ENCODE peak calls at places on chromosomes 1 and 21, in six cellular contexts. Z, L, U, N, B and S are unnamed samples. For H3K9me3, the result is how much of the 10 kb centered on the place peaks cover.

GRCh38 chr1:194292912-194293311 is 1106.5 kb upstream of the B3GALT2 start:
- DNase-seq in N (no peak), U (no peak), Z (no peak), L (no peak), B (no peak), S (no peak)

GRCh38 chr1:53546409-53547155 is 87.4 kb downstream of the DMRTB1 start:
- DNase-seq in Z (peak), U (no peak), B (peak), L (no peak), N (no peak), S (no peak)

GRCh38 chr1:158687037-158687436 is 522 bp upstream of the SPTA1 start:
- DNase-seq in U (no peak), B (no peak), L (no peak), Z (no peak), N (no peak), S (no peak)

GRCh38 chr21:44012474-44013379 is 618 bp downstream of the TRAPPC10 start:
- DNase-seq in Z (peak), L (peak), N (peak), U (no peak), B (peak), S (no peak)

GRCh38 chr1:243251544-243251943 is 3.5 kb downstream of the CEP170 start:
- DNase-seq in L (no peak), N (no peak), B (no peak), Z (no peak), U (no peak), S (no peak)

GRCh38 chr1:63674865-63675815 is 81.9 kb downstream of the PGM1 start:
- DNase-seq in B (peak), L (peak), N (no peak), U (peak), Z (no peak), S (no peak)

GRCh38 chr1:202713110-202713509 is 2.9 kb upstream of the SYT2 start:
- DNase-seq in L (no peak), Z (no peak), B (no peak), N (no peak), U (no peak), S (no peak)

GRCh38 chr1:161133220-161133740 is 813 bp upstream of the DEDD start:
- DNase-seq in Z (no peak), L (no peak), U (no peak), B (no peak), N (no peak), S (no peak)

GRCh38 chr1:111924786-111925185 is 64.7 kb downstream of the KCND3 start:
- DNase-seq in Z (no peak), B (no peak), U (no peak), L (no peak), N (no peak), S (no peak)

GRCh38 chr21:42574234-42575027 is 60.8 kb downstream of the SLC37A1 start:
- DNase-seq in B (peak), L (no peak), U (no peak), N (peak), Z (no peak), S (no peak)

GRCh38 chr21:38861006-38861405 is 55.3 kb downstream of the ETS2 start:
- DNase-seq in L (peak), B (no peak), N (no peak), Z (no peak), U (no peak), S (no peak)

GRCh38 chr1:44571712-44572571 is 102.3 kb downstream of the TMEM53 start:
- DNase-seq in U (no peak), Z (no peak), N (no peak), L (no peak), B (no peak), S (no peak)

GRCh38 chr1:193479187-193479586 is 292.8 kb upstream of the B3GALT2 start:
- DNase-seq in N (no peak), U (no peak), Z (no peak), L (no peak), B (no peak), S (no peak)

GRCh38 chr1:89701746-89702241 is 68.9 kb downstream of the LRRC8C start:
- DNase-seq in U (peak), B (no peak), L (no peak), N (peak), Z (no peak), S (no peak)

GRCh38 chr1:20726932-20727745 is 5.4 kb downstream of the SH2D5 start:
- DNase-seq in Z (no peak), L (no peak), B (peak), U (no peak), N (no peak), S (no peak)

GRCh38 chr1:174158767-174159252 is 510 bp upstream of the RABGAP1L start:
- DNase-seq in U (no peak), N (no peak), Z (no peak), B (no peak), L (no peak), S (no peak)

GRCh38 chr1:212525479-212526110 is 83.0 kb upstream of the ATF3 start:
- DNase-seq in U (peak), Z (no peak), N (no peak), L (no peak), B (no peak), S (no peak)

GRCh38 chr1:4729108-4729506 is 74.7 kb downstream of the AJAP1 start:
- DNase-seq in U (no peak), B (no peak), L (no peak), N (no peak), Z (no peak), S (no peak)

GRCh38 chr1:212470059-212470458 is 37.3 kb downstream of the NENF start:
- DNase-seq in L (peak), Z (peak), U (peak), N (peak), B (no peak), S (peak)

GRCh38 chr1:88979054-88979748 is 13.2 kb downstream of the KYAT3 start:
- DNase-seq in B (no peak), Z (no peak), N (no peak), L (no peak), U (peak), S (no peak)

GRCh38 chr1:17678011-17678410 is 77.1 kb upstream of the ACTL8 start:
- DNase-seq in U (no peak), N (no peak), Z (no peak), L (no peak), B (no peak), S (no peak)

GRCh38 chr21:39048064-39048463 is 135.2 kb downstream of the PSMG1 start:
- DNase-seq in L (peak), N (peak), Z (no peak), B (no peak), U (peak), S (no peak)

GRCh38 chr1:196655037-196655436 is 3.2 kb downstream of the CFH start:
- DNase-seq in L (no peak), B (no peak), U (no peak), Z (no peak), N (no peak), S (no peak)

GRCh38 chr1:173639102-173639501 is 4.0 kb downstream of the TEX50 start:
- DNase-seq in B (no peak), Z (no peak), N (no peak), U (no peak), L (no peak), S (no peak)

GRCh38 chr1:152244576-152244975 is 20.6 kb upstream of the HRNR start:
- DNase-seq in U (peak), N (no peak), L (no peak), B (no peak), Z (no peak), S (no peak)

GRCh38 chr1:16122916-16123315 is 33.0 kb downstream of the EPHA2 start:
- DNase-seq in U (peak), B (no peak), N (peak), Z (no peak), L (no peak), S (peak)

DNA sequence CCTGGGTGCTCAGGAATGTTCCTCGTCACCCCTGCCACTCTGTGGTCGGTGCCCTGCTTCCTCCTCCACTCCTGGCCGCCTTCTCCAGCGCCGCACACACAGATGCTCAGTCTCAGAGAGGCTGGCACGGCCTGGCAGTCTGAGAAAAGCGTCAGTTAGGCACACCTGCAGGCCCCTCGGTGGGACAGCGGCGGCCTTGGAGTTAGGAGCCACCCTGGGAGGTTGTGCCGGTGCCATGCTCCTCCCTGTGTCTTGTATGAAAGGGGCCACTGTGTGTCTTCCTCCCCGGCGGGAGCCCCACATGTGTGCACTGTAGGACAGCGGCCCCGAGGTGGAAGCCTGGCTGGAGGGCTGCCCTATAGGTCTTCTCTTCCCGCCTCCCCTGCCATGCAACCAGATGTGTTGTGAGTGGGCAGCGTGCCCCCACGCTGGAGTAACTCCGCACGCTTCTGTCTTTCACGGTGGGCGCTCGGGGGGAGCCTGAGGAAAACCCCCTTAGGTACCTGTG is 145.2 kb downstream of the PGBD5 start:
- DNase-seq in U (no peak), Z (no peak), B (peak), L (peak), N (no peak), S (no peak)
- H3K27ac ChIP-seq in U (no peak), Z (peak), B (peak), L (no peak), N (no peak), S (no peak)

GRCh38 chr1:221773383-221773782 is 31.5 kb upstream of the DUSP10 start:
- DNase-seq in Z (no peak), U (no peak), L (no peak), B (no peak), N (no peak), S (no peak)

GRCh38 chr1:221766210-221766609 is 24.3 kb upstream of the DUSP10 start:
- DNase-seq in N (peak), U (peak), L (no peak), Z (no peak), B (no peak), S (peak)

GRCh38 chr1:221772107-221772506 is 30.2 kb upstream of the DUSP10 start:
- DNase-seq in B (no peak), N (peak), U (no peak), Z (no peak), L (no peak), S (no peak)

GRCh38 chr1:221765527-221765926 is 23.6 kb upstream of the DUSP10 start:
- DNase-seq in B (no peak), U (no peak), Z (no peak), N (no peak), L (no peak), S (no peak)

DNA sequence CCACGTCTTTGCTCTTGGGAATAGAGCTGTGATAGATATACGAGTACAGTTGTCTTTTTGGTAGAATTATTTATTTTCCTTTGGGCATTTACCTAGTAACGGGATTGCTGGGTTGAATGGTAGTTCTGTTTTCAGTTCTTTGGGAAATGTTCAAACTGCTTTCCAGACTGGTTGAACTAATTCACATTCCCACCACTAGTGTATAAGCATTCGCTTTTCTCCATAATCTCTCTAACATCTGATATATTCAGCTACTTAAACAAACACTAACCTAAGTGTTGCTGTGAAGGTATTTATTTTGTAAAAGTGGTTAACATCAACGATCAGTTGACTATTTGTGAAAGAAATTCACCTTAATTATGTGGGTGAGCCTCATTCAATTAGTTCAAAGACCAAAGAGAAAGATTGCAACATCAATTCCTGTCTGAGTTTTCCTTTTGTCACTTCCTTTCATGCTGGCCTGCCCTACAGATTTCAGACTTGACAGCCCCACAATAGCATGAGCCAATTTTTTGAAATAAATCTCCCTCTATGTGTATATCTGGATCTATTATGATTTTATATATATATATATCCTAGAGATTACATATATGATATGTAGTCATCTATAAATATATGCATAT is 26.7 kb upstream of the DUSP10 start:
- DNase-seq in L (no peak), N (no peak), U (no peak), B (no peak), Z (no peak), S (no peak)
- TF ChIP-seq CTCF in L (no peak), N (no peak), U (no peak), B (no peak), Z (no peak), S (peak)

GRCh38 chr1:49102752-49103151 is 326.1 kb upstream of the BEND5 start:
- DNase-seq in B (no peak), U (peak), N (peak), L (no peak), Z (no peak), S (no peak)

GRCh38 chr1:49104575-49104974 is 327.9 kb upstream of the BEND5 start:
- DNase-seq in U (no peak), Z (no peak), N (no peak), B (no peak), L (no peak), S (no peak)

GRCh38 chr1:49098866-49099265 is 322.2 kb upstream of the BEND5 start:
- DNase-seq in U (no peak), Z (no peak), N (no peak), L (no peak), B (no peak), S (no peak)
- H3K9me3 ChIP-seq in U (under half), Z (under half), N (under half), L (under half), B (under half), S (under half)

GRCh38 chr21:35329940-35330670 is 281.0 kb upstream of the RUNX1 start:
- DNase-seq in L (peak), Z (no peak), N (peak), U (no peak), B (no peak), S (no peak)
- H3K27ac ChIP-seq in L (peak), Z (no peak), N (no peak), U (no peak), B (no peak), S (no peak)

DNA sequence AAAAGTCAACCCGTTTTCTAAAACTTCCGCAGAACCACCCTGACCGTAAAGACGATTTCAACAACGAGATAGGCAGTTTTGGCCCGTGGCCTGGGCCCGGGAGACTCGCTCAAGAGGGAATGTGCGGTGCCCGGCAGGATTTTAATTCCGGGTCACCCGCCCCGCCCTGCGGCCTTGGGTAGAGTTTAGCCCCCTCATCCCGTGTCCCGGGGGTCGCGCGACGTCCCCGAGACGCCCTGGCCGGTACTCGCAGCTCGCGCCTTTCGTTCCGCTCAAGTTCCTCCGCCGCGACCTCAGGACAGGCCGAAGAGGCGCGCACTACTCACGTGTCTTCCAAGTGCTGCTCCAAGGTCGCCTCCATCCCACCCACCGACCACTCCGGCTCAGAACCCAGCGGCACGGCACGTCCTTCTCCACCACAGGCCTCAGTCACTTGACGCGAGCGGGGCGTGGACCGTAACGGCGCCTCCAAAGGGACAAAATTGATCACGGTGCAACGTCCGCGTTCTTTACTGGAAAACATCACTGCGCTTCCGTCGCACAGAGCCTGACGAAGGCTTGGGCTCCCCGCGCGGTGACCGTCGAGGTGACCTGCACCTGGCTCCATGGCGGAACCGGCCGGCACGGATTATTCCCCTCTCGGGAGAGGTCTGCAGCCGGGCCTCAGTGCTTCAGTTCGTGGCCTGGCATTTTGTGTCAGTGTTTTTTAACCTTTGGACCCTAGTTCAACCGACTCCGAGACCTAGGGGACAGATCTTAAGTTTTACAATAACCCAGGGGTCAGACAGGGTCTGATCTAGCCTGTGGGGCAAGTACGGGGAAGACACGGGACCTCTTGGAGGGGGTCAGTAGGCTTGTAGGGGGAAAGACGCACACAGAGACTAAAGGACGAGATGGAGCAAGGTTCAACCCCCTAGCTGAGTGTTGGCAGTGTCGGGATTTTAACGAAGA is at the start of gene LAMTOR5:
- DNase-seq in B (peak), L (peak), Z (peak), U (peak), N (peak), S (peak)
- TF ChIP-seq CTCF in B (no peak), L (no peak), Z (no peak), U (no peak), N (peak), S (no peak)

GRCh38 chr1:247716546-247716945 is at the start of gene OR6F1:
- DNase-seq in Z (no peak), L (no peak), U (no peak), B (no peak), N (no peak), S (no peak)
- H3K9me3 ChIP-seq in Z (under half), L (under half), U (under half), B (under half), N (under half), S (under half)

DNA sequence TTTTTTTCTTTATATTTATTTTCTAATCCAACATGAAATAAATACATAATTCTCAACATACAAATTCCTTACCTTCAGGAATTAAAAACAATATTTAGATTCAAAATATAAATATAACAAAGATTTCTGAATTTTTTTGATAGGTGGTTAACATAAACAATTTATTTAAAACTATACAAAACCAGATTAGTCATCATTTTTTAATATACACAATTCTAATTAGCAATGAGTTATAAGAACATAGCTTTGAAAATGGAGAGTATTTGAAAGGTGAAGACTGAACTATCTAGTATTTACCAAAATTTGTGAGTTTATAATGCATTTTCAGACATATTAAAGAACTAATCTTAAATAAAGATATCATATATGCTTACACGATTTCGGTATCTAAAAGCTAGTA is 37.5 kb downstream of the TPR start:
- DNase-seq in U (no peak), L (no peak), B (no peak), N (no peak), Z (no peak), S (no peak)
- H3K27ac ChIP-seq in U (no peak), L (no peak), B (no peak), N (no peak), Z (no peak), S (no peak)

GRCh38 chr1:188735567-188735966 is 1742.1 kb downstream of the BRINP3 start:
- DNase-seq in U (no peak), L (no peak), Z (no peak), N (no peak), B (no peak), S (no peak)
- TF ChIP-seq CTCF in U (no peak), L (no peak), Z (no peak), N (no peak), B (no peak), S (no peak)

DNA sequence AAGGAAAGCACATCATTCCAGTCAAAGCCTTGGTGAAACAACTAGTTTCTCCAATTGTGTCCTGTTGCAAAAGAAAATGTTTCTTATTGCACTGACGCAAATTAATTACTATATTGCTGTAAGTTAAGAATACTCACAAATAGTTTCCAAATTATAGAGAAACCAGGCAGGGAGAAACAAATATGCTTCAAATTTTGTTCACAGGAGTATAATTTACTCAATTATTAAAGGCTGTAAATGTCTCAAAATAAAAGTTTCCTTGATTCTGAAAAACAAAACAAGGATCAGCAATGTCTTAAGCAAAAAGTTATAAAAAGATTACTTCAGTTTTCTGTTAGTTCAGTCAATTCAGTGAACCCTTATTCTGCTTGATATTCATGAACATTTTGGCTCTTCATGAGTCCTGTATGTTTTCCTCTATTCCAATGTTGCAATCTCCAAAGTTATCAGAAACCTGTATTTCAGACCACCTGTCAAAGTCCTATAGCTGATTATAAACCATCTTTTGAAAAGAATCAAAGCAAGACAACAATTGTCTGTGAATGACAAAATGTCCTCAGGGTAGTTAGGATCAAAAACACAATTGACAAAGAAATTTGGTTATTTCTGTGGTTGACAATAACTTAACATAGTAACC is 11.7 kb upstream of the SYPL2 start:
- DNase-seq in L (no peak), N (peak), U (no peak), Z (no peak), B (no peak), S (no peak)
- H3K9me3 ChIP-seq in L (under half), N (under half), U (under half), Z (under half), B (under half), S (under half)